ENCODE peak calls at places on chromosome 18, in six cellular contexts. G is body of pancreas, Q is spleen, B is kidney epithelial cell, J is cardiac muscle cell, A is transverse colon. D is an unnamed sample. For H3K36me3, the result is how much of the 10 kb centered on the place peaks cover.

GRCh38 chr18:22056962-22057361 is 112.4 kb upstream of the GATA6 start:
- DNase-seq in G (no peak), Q (no peak), B (no peak), J (no peak), A (no peak), D (no peak)

GRCh38 chr18:48486762-48487161 is 52.1 kb upstream of the CTIF start:
- DNase-seq in G (no peak), Q (no peak), B (peak), J (no peak), A (no peak), D (no peak)

GRCh38 chr18:31954349-31954748 is 11.4 kb upstream of the TRAPPC8 start:
- DNase-seq in G (no peak), Q (no peak), B (no peak), J (no peak), A (peak), D (no peak)

GRCh38 chr18:35117951-35118411 is 76.8 kb downstream of the MAPRE2 start:
- DNase-seq in G (peak), Q (no peak), B (peak), J (peak), A (no peak), D (no peak)

GRCh38 chr18:36490907-36491306 is 193.4 kb downstream of the FHOD3 start:
- DNase-seq in G (no peak), Q (no peak), B (no peak), J (no peak), A (no peak), D (no peak)

GRCh38 chr18:28095631-28096030 is 81.3 kb downstream of the CDH2 start:
- DNase-seq in G (no peak), Q (no peak), B (no peak), J (no peak), A (no peak), D (no peak)

GRCh38 chr18:44802508-44802907 is 121.8 kb downstream of the SETBP1 start:
- DNase-seq in G (no peak), Q (no peak), B (no peak), J (no peak), A (no peak), D (no peak)

GRCh38 chr18:35688757-35689156 is 107.2 kb downstream of the GALNT1 start:
- DNase-seq in G (no peak), Q (no peak), B (no peak), J (no peak), A (no peak), D (no peak)

GRCh38 chr18:76466410-76466991 is 28.5 kb downstream of the ZNF516 start:
- DNase-seq in G (no peak), Q (peak), B (no peak), J (no peak), A (no peak), D (no peak)

GRCh38 chr18:72601481-72601880 is 57.3 kb upstream of the CBLN2 start:
- DNase-seq in G (no peak), Q (no peak), B (no peak), J (peak), A (no peak), D (no peak)

GRCh38 chr18:69935319-69936190 is 12.1 kb downstream of the CD226 start:
- DNase-seq in G (peak), Q (peak), B (no peak), J (peak), A (peak), D (no peak)

GRCh38 chr18:45662468-45662867 is 47.2 kb downstream of the SLC14A2 start:
- DNase-seq in G (no peak), Q (no peak), B (no peak), J (no peak), A (no peak), D (no peak)

GRCh38 chr18:56233595-56233994 is 404.8 kb downstream of the TXNL1 start:
- DNase-seq in G (peak), Q (no peak), B (no peak), J (no peak), A (no peak), D (no peak)

GRCh38 chr18:54717673-54718435 is 110.4 kb upstream of the RAB27B start:
- DNase-seq in G (no peak), Q (peak), B (no peak), J (peak), A (no peak), D (no peak)

GRCh38 chr18:63233334-63233733 is 86.2 kb downstream of the BCL2 start:
- DNase-seq in G (no peak), Q (no peak), B (no peak), J (no peak), A (no peak), D (no peak)

GRCh38 chr18:73153271-73153670 is 285.5 kb upstream of the NETO1 start:
- DNase-seq in G (no peak), Q (no peak), B (no peak), J (no peak), A (no peak), D (no peak)

GRCh38 chr18:58915006-58915799 is 50.5 kb downstream of the ZNF532 start:
- DNase-seq in G (no peak), Q (no peak), B (peak), J (no peak), A (no peak), D (no peak)
- H3K36me3 ChIP-seq in G (under half), Q (under half), B (under half), J (under half), A (under half), D (under half)

DNA sequence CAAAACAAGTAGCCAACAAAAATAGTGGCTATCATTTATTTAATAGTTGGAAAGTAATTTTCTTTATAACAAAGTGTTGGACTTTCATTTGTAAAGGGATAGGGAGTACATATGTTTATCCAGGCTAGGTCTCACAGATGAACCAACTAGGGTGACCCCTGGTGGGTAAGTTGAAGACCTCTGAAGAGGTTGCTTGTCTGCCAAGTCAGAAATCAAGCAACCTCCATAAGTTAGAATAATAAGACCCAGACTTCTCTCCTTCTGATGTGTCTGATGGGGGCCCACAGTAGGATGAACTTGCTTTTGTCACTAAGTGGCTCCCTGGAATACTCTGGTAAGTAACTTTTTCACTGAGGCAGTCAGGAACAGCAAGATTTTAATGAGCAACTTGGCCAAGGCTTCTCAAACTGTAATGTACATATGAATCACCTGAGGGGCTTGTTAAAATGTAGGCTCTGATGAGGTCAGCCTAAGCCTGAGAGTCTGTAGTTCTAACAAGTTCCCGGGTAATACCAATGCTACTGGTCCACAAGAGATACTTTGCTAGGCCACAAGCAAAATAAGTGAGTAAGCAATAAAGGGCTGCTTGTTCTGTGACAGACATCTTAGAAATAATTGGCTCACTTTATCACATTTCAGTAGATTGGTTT is 319.6 kb downstream of the PIK3C3 start:
- DNase-seq in G (no peak), Q (no peak), B (no peak), J (peak), A (no peak), D (no peak)
- TF ChIP-seq CTCF in G (no peak), Q (no peak), B (peak), J (peak), A (no peak), D (no peak)

DNA sequence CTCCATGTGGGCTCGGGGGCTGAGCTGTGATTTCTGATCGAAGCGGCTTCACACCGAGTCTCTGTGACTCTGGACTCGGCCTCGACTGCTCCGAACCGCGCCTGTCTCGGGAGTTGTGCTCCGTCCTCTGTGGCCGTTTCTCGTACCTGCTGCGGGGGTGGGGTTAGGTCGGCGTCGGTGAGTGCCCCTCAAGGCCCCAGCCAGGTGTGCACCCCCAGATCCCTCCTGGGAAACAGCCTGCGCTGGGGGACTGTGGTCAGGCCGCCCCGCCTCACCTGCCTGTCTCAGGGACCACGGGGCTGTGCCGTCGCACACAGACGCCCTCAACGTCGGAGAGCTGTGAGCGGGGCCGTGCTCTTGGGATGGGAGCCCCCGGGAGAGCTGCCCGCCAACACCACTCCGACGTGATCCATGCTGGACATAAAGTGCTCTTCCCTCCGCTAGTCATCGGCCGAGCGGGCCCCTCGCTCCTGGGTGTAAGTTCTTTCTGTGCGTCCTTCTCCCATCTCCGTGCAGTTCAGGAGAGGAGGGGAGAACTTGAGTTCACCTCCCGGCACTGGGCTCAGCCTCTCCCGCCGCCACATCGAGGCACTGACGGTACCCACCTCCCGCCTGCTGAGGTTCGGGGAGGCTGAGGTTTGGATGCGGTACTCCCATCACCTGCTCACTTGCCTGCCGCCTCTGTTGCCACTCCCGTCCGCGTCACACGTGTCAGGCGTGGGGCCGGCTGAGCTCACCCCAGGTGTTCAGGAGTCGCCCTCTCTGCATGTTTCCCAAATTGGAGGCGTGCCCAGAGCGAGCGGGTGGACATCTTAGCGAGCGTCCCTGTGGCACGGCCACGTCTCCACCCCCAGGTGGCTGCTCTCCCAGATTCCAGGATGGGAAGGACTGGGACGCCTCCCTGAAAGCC is 55.7 kb downstream of the CTDP1 start:
- DNase-seq in G (no peak), Q (peak), B (no peak), J (no peak), A (no peak), D (no peak)
- H3K36me3 ChIP-seq in G (under half), Q (half or more), B (under half), J (under half), A (under half), D (under half)

GRCh38 chr18:3440340-3440739 is 9.6 kb upstream of the TGIF1 start:
- DNase-seq in G (no peak), Q (no peak), B (no peak), J (no peak), A (no peak), D (no peak)

GRCh38 chr18:3447035-3447894 is 2.7 kb upstream of the TGIF1 start:
- DNase-seq in G (peak), Q (peak), B (no peak), J (no peak), A (peak), D (no peak)

GRCh38 chr18:3442894-3443293 is 7.1 kb upstream of the TGIF1 start:
- DNase-seq in G (no peak), Q (no peak), B (no peak), J (no peak), A (no peak), D (no peak)

GRCh38 chr18:3444954-3445353 is 5.0 kb upstream of the TGIF1 start:
- DNase-seq in G (no peak), Q (no peak), B (no peak), J (no peak), A (no peak), D (no peak)

DNA sequence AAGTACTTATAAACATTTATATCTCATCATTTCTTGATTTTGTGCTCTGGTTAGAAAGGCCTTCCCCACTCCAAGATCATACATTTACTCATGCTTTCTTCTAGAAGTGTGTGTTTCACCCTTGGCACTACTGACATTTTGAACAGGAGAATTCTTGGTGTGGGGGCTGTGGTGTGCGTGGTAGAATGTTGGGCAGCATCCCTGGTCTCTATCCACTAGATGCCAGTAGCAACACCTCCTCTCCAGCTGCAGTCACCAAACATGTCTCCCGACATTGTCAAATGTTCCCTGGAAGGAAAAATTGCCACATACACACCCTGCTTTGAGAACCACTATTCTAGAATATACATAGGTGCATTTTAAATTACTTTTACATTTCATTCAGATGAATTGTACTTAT is 8.7 kb upstream of the TGIF1 start:
- DNase-seq in G (peak), Q (no peak), B (no peak), J (peak), A (peak), D (no peak)
- TF ChIP-seq CTCF in G (no peak), Q (peak), B (peak), J (peak), A (peak), D (no peak)

DNA sequence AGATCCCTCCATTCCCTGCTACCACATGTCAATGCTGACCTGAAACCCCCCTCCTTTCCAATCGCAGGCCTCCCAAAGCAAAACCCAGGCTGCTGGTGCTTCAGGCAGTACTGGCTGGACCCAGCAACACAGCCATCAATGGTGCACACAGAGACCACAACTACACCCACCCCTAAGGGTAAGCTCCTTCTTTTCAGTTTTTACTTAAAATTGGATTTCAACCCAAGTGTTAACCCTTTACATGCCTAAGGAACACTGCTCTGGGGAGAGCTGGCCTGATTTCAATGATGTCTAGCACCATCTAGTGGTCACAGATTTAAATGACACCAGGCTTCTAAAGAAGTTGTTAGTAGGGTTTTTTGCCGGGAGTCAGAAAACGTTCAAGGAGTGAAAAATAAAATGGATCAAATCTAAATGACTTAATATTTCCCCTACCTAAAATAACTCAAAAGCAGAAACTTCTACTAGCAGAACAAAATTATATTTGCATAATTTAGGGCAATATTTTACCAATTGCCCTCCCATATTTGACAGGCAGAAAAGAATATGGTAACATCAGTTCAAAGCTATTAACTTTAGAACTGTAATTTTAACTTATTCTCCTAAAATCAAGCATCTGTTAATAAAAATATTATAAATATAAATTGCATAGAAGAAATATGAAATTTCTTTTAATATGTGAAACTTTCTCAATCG is 24.6 kb downstream of the FECH start:
- DNase-seq in G (no peak), Q (no peak), B (peak), J (peak), A (no peak), D (no peak)
- H3K36me3 ChIP-seq in G (under half), Q (under half), B (under half), J (under half), A (under half), D (under half)

DNA sequence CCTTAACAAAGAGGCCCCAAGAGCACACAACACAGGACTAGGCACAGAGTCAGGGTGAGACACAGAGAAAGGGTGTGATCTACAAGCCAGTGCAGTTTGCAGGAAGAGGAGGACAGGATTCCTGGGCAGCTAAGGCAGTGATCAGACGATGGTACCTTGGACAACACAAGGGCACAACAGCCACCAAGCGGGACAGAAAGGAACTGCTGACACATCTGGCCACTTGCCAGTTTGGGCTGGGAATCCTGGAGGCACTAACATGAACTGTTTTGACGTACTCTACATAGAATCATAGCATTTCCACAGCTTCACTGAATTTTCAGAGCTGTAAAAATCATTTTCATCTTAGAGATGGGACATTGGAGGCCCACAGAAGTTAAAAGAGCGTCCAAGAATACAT is 221.5 kb upstream of the SLC35G4 start:
- DNase-seq in G (peak), Q (no peak), B (no peak), J (peak), A (peak), D (peak)
- TF ChIP-seq CTCF in G (peak), Q (peak), B (no peak), J (peak), A (no peak), D (no peak)

GRCh38 chr18:6199777-6200176 is 214.9 kb downstream of the L3MBTL4 start:
- DNase-seq in G (no peak), Q (no peak), B (no peak), J (no peak), A (no peak), D (no peak)

GRCh38 chr18:6202861-6203260 is 211.8 kb downstream of the L3MBTL4 start:
- DNase-seq in G (no peak), Q (no peak), B (no peak), J (no peak), A (no peak), D (no peak)

GRCh38 chr18:6203791-6204190 is 210.9 kb downstream of the L3MBTL4 start:
- DNase-seq in G (no peak), Q (no peak), B (no peak), J (no peak), A (peak), D (no peak)

GRCh38 chr18:6198585-6198984 is 216.1 kb downstream of the L3MBTL4 start:
- DNase-seq in G (no peak), Q (no peak), B (no peak), J (no peak), A (no peak), D (no peak)

DNA sequence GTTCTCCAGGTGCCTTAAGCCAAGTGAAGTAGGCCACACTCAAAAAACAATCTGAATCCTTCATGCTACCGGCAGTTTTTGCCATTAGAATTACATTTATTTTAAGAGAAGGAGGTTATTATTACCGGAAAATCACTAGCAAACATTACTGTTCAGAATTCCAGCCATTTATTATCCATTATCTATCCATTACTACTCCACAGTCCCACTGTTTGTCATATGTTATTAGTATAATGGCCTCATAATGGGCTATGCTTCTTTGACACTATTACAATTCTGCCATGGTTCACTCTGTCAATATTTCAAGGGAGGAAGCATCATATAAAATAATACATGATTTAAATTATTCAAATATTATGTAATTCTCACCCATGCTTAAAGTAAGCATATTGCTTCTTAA is 214.3 kb downstream of the L3MBTL4 start:
- DNase-seq in G (no peak), Q (no peak), B (no peak), J (no peak), A (no peak), D (no peak)
- H3K36me3 ChIP-seq in G (under half), Q (under half), B (under half), J (under half), A (under half), D (under half)

GRCh38 chr18:53567935-53568574 is 656.4 kb downstream of the MBD2 start:
- DNase-seq in G (peak), Q (no peak), B (no peak), J (peak), A (no peak), D (no peak)
- TF ChIP-seq CTCF in G (peak), Q (peak), B (peak), J (peak), A (peak), D (no peak)

D was measured in lung.